ENCODE peak calls at places on chromosomes 13 and 19, in five cellular contexts. R, L, O, I and B are unnamed samples.

GRCh38 chr19:44587863-44588752 is 25.3 kb upstream of the IGSF23 start:
- DNase-seq in R (peak; percentile 52), L (no peak), O (no peak), I (no peak), B (no peak)

GRCh38 chr13:73765651-73766384 is 368.4 kb downstream of the KLF12 start:
- DNase-seq in R (peak; percentile 55), L (peak; percentile 99), O (peak; percentile 51), I (peak; percentile 60), B (peak; percentile 19)

GRCh38 chr19:35142531-35143230 is 374 bp upstream of the FXYD7 start:
- DNase-seq in R (no peak), L (no peak), O (peak; percentile 54), I (no peak), B (peak; percentile 65)

GRCh38 chr13:94956407-94957110 is 244.2 kb upstream of the SOX21 start:
- DNase-seq in R (no peak), L (no peak), O (peak; percentile 42), I (no peak), B (no peak)

GRCh38 chr13:33454844-33455256 is 169.3 kb upstream of the STARD13 start:
- DNase-seq in R (no peak), L (no peak), O (no peak), I (no peak), B (no peak)

GRCh38 chr19:18772620-18773587 is 18.2 kb downstream of the COMP start:
- DNase-seq in R (no peak), L (no peak), O (no peak), I (no peak), B (no peak)

GRCh38 chr19:43784251-43784980 is 3.6 kb upstream of the KCNN4 start:
- DNase-seq in R (no peak), L (no peak), O (no peak), I (no peak), B (peak; percentile 50)

GRCh38 chr13:35830850-35831450 is 300.2 kb downstream of the DCLK1 start:
- DNase-seq in R (no peak), L (no peak), O (no peak), I (no peak), B (no peak)

GRCh38 chr13:40178130-40178529 is 488.3 kb downstream of the FOXO1 start:
- DNase-seq in R (no peak), L (no peak), O (no peak), I (no peak), B (no peak)

GRCh38 chr19:7772752-7773291 is 9.8 kb downstream of the CLEC4M start:
- DNase-seq in R (peak; percentile 25), L (no peak), O (no peak), I (no peak), B (no peak)

GRCh38 chr13:63481334-63481733 is 2065.7 kb upstream of the PCDH20 start:
- DNase-seq in R (no peak), L (peak; percentile 2), O (no peak), I (no peak), B (no peak)

GRCh38 chr13:110580800-110581199 is 19.3 kb upstream of the RAB20 start:
- DNase-seq in R (no peak), L (no peak), O (no peak), I (no peak), B (no peak)

GRCh38 chr13:108313382-108313781 is 43.9 kb downstream of the TNFSF13B start:
- DNase-seq in R (no peak), L (no peak), O (no peak), I (no peak), B (no peak)

GRCh38 chr19:18408053-18408476 is 10.6 kb upstream of the LRRC25 start:
- DNase-seq in R (peak; percentile 25), L (no peak), O (no peak), I (no peak), B (peak; percentile 81)

GRCh38 chr13:109684836-109685602 is 101.4 kb downstream of the IRS2 start:
- DNase-seq in R (no peak), L (no peak), O (no peak), I (no peak), B (no peak)

GRCh38 chr13:65600702-65601101 is 1629.4 kb downstream of the PCDH9 start:
- DNase-seq in R (no peak), L (no peak), O (no peak), I (no peak), B (no peak)

GRCh38 chr13:43787518-43787891 is 733 bp upstream of the ENOX1 start:
- DNase-seq in R (no peak), L (no peak), O (no peak), I (no peak), B (no peak)